ENCODE peak calls at places on chromosome 13, in nine cellular contexts. G is SK-N-SH; S is progenitor cell of endocrine pancreas; W is cardiac muscle cell; R is hepatocyte; A is CD8-positive, alpha-beta T cell; Y is CD4-positive, alpha-beta T cell; U is epithelial cell of esophagus; O is fibroblast of mammary gland. Z is an unnamed sample.

GRCh38 chr13:89455741-89456140 is 1784.6 kb downstream of the SLITRK5 start:
- DNase-seq in A (no peak), U (peak), S (no peak), W (no peak), R (no peak), G (no peak), O (peak), Y (no peak), Z (peak)

GRCh38 chr13:50783066-50783465 is 60.4 kb downstream of the DLEU7 start:
- DNase-seq in Y (no peak), G (no peak), A (no peak), S (no peak), R (no peak), U (no peak), O (no peak), W (no peak), Z (no peak)

GRCh38 chr13:44396963-44397580 is 23.4 kb downstream of the SERP2 start:
- DNase-seq in W (peak), U (no peak), O (peak), Y (no peak), A (no peak), S (no peak), G (peak), R (peak), Z (no peak)

GRCh38 chr13:27712421-27712820 is 79.9 kb upstream of the GSX1 start:
- DNase-seq in Y (no peak), O (peak), R (peak), G (peak), U (peak), S (no peak), W (peak), A (peak), Z (peak)

GRCh38 chr13:73293902-73294523 is 235.2 kb downstream of the KLF5 start:
- DNase-seq in S (no peak), W (no peak), Y (no peak), U (no peak), O (no peak), G (no peak), R (no peak), A (no peak), Z (no peak)

GRCh38 chr13:97018029-97018819 is 23.9 kb upstream of the OXGR1 start:
- DNase-seq in R (peak), W (peak), Y (no peak), U (peak), O (peak), G (peak), S (peak), A (no peak), Z (peak)

GRCh38 chr13:106919093-106919492 is 351.2 kb upstream of the ARGLU1 start:
- DNase-seq in Y (no peak), S (no peak), A (no peak), R (no peak), W (no peak), U (no peak), O (no peak), G (no peak), Z (no peak)

GRCh38 chr13:25819856-25820530 is 231.8 kb downstream of the SHISA2 start:
- DNase-seq in Y (no peak), A (no peak), W (no peak), G (no peak), S (no peak), O (no peak), U (no peak), R (peak), Z (no peak)

GRCh38 chr13:73702419-73703071 is 431.7 kb downstream of the KLF12 start:
- DNase-seq in W (peak), U (peak), O (no peak), A (no peak), R (peak), G (no peak), Y (peak), S (no peak), Z (peak)

GRCh38 chr13:29953542-29953941 is 103.1 kb upstream of the UBL3 start:
- DNase-seq in O (peak), A (no peak), Y (no peak), U (no peak), R (no peak), G (no peak), S (no peak), W (no peak), Z (no peak)

GRCh38 chr13:38758278-38758677 is 71.4 kb downstream of the FREM2 start:
- DNase-seq in W (no peak), S (no peak), R (no peak), O (no peak), A (no peak), U (no peak), Y (no peak), G (no peak), Z (no peak)

GRCh38 chr13:35818577-35819165 is 312.5 kb downstream of the DCLK1 start:
- DNase-seq in W (peak), Y (no peak), A (no peak), G (peak), O (peak), S (no peak), U (peak), R (peak), Z (peak)

GRCh38 chr13:25371608-25372274 is at the start of gene ATP8A2:
- DNase-seq in R (peak), A (no peak), G (peak), W (peak), O (no peak), U (no peak), S (peak), Y (no peak), Z (no peak)

GRCh38 chr13:21548577-21548976 is 55.4 kb downstream of the MICU2 start:
- DNase-seq in R (no peak), A (no peak), W (no peak), O (no peak), Y (no peak), S (no peak), G (no peak), U (peak), Z (no peak)

GRCh38 chr13:90375851-90376250 is 971.6 kb upstream of the MIR17HG start:
- DNase-seq in R (no peak), Y (no peak), A (no peak), W (no peak), U (no peak), G (no peak), S (no peak), O (peak), Z (no peak)

GRCh38 chr13:33285420-33286124 is at the start of gene STARD13:
- DNase-seq in Y (no peak), S (peak), O (peak), U (peak), R (peak), W (peak), G (peak), A (no peak), Z (peak)
- TF ChIP-seq CTCF in Y (no peak), S (peak), O (peak), U (peak), R (peak), W (peak), G (peak), A (no peak), Z (peak)

GRCh38 chr13:92721610-92722009 is 505.0 kb upstream of the GPC6 start:
- DNase-seq in Y (no peak), G (no peak), R (no peak), S (no peak), U (no peak), W (no peak), O (no peak), A (no peak), Z (no peak)

GRCh38 chr13:92717857-92718256 is 508.8 kb upstream of the GPC6 start:
- DNase-seq in U (no peak), R (no peak), W (no peak), O (no peak), G (no peak), Y (no peak), A (no peak), S (no peak), Z (no peak)

GRCh38 chr13:92719868-92720267 is 506.7 kb upstream of the GPC6 start:
- DNase-seq in S (no peak), Y (no peak), R (no peak), A (no peak), O (no peak), U (peak), W (peak), G (no peak), Z (no peak)

DNA sequence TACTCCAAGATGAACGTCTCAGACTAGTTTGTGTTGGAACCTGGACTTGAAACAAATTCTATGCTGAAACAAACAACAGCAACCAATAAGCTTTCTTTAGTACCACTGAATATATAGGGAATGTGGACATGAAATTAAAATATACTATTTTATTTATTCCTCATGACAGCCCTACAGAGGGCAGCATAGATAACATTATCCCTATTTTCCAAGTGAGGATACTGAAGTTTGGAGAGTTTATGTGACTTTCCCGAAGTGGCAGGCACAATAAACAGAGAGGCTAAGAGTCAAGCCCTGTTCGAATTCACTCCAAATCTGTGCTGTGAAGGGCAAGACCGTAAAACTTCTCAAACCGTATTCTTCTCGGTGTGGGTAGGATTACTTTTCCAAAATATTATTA is 509.9 kb upstream of the GPC6 start:
- DNase-seq in A (no peak), G (no peak), W (no peak), S (no peak), U (peak), R (no peak), O (peak), Y (no peak), Z (peak)
- TF ChIP-seq CTCF in A (no peak), G (peak), W (peak), S (no peak), U (peak), R (peak), O (peak), Y (no peak), Z (peak)

GRCh38 chr13:113981611-113982295 is 7.9 kb upstream of the C13orf46 start:
- DNase-seq in S (no peak), R (no peak), G (no peak), W (no peak), O (no peak), U (no peak), Y (no peak), A (no peak), Z (no peak)

GRCh38 chr13:113980489-113981064 is 6.7 kb upstream of the C13orf46 start:
- DNase-seq in R (no peak), U (no peak), Y (no peak), A (no peak), S (no peak), W (no peak), O (no peak), G (no peak), Z (no peak)

GRCh38 chr13:113982296-113982661 is 8.4 kb upstream of the C13orf46 start:
- DNase-seq in S (no peak), R (no peak), W (no peak), Y (no peak), U (no peak), G (no peak), O (no peak), A (no peak), Z (no peak)

GRCh38 chr13:113979791-113980471 is 6.1 kb upstream of the C13orf46 start:
- DNase-seq in W (no peak), R (no peak), S (no peak), Y (no peak), A (no peak), G (no peak), O (no peak), U (no peak), Z (no peak)

GRCh38 chr13:113981201-113981605 is 7.3 kb upstream of the C13orf46 start:
- DNase-seq in U (peak), S (no peak), R (no peak), Y (no peak), A (no peak), O (no peak), G (no peak), W (no peak), Z (peak)
- TF ChIP-seq CTCF in U (no peak), S (no peak), R (no peak), Y (no peak), A (no peak), O (no peak), G (no peak), W (no peak), Z (no peak)

DNA sequence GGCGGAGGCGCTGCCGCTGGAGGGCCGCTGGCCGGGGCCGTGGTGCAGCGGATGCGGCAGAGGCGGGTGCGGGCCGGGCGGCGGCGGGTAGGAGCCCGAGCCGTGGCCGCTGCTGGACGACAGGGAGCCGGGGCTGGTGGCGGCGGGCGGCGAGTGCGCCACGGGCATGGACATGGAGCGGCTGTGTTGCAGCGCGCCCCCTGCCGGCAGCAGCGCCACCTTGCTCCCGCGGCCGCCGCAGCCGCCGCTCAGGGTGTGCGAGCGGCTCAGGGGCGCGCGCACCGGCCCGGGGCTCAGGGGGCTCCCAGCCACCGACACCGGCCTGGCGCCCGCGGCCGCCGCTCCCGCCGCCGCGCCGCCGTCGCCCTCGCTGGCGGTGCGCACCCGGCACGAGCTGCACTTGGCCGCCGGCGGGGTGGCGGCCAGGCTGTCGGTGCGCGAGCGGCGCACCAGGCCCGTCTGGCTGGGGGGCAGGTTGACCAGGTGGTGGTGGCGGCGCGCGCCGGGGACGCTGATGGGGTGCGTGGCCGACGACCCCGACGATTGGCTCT is 1.7 kb downstream of the IRS2 start:
- DNase-seq in R (peak), G (peak), S (peak), W (peak), A (peak), Y (peak), O (peak), U (peak), Z (peak)
- TF ChIP-seq CTCF in R (peak), G (peak), S (peak), W (peak), A (peak), Y (no peak), O (no peak), U (peak), Z (peak)

GRCh38 chr13:84460989-84461388 is 578.7 kb upstream of the SLITRK1 start:
- DNase-seq in S (no peak), W (no peak), U (no peak), G (no peak), R (no peak), A (no peak), Y (no peak), O (no peak), Z (no peak)

DNA sequence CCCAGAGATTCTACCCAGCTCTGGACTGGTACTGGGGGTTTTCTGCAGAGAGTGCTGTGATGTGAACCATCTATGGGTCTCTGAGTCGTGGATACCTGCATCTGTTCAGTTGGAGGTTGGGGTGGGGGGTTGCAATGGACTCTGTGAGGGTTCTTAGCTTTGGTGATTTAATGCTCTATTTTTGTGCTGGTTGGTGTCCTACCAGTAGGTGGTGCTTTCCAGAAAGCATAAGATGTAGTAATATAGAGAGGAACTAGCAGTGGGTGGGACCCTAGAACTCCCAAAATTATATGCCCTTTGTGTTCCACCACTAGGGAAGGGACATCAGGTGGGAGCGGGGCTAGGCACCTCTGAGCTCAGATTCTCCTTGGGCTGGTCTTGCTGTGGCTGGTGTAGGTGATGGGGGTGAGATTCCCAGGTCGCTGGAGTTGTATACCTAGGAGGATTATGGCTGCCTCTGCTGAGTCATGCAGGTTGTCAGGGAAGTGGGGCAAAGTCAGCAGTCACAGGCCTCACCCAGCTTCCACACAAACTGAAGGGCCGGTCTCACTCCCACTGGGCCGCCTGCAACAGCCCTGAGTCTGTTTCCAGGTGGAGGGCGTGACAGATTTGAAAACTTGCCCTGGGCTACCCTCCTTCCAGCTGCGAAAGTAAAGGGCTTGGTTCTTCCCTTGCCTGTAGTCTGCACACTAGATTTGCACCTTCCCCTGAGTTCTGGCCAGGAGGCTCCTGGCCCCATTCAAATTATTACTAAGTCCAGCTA is 573.0 kb upstream of the SLITRK1 start:
- DNase-seq in W (no peak), Y (no peak), O (no peak), G (peak), A (no peak), S (no peak), R (no peak), U (peak), Z (no peak)
- TF ChIP-seq CTCF in W (peak), Y (no peak), O (peak), G (peak), A (no peak), S (no peak), R (no peak), U (peak), Z (no peak)

GRCh38 chr13:46342538-46342937 is 44.5 kb downstream of the RUBCNL start:
- DNase-seq in U (no peak), R (no peak), Y (no peak), O (no peak), G (no peak), A (no peak), W (no peak), S (no peak), Z (no peak)
- TF ChIP-seq CTCF in U (peak), R (no peak), Y (no peak), O (no peak), G (no peak), A (no peak), W (no peak), S (peak), Z (no peak)

DNA sequence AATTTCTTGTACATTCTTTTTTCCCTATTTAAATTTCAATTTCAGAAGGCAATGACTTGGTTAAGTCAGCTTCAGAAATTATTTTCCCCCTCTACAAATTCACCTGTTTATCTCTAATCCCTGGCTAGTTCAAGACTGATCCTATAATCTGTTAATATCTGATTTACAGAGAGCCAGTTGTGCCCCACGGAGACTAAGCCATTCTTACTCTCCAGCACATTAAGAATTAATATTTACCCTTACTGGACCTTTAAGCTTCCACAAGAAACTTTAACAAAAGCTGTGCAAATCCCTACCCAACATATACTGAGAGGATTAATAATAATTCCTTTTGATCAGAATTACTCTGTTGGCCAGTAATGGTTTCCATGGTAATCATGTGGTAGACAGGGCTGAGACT is 786.2 kb downstream of the PCDH9 start:
- DNase-seq in O (no peak), W (no peak), G (no peak), U (no peak), R (no peak), Y (no peak), A (no peak), S (no peak), Z (no peak)
- TF ChIP-seq CTCF in O (no peak), W (no peak), G (no peak), U (no peak), R (no peak), Y (no peak), A (no peak), S (no peak), Z (no peak)

GRCh38 chr13:110685305-110685704 is 20.6 kb downstream of the CARS2 start:
- DNase-seq in O (peak), Y (no peak), W (no peak), G (no peak), A (no peak), S (no peak), R (peak), U (no peak), Z (no peak)

GRCh38 chr13:110683203-110683883 is 22.6 kb downstream of the CARS2 start:
- DNase-seq in Y (no peak), R (no peak), A (no peak), U (peak), O (peak), W (peak), S (no peak), G (no peak), Z (peak)

GRCh38 chr13:110683921-110684320 is 22.0 kb downstream of the CARS2 start:
- DNase-seq in S (no peak), W (no peak), O (no peak), A (no peak), Y (no peak), R (no peak), U (no peak), G (no peak), Z (no peak)

GRCh38 chr13:110682746-110683145 is 23.2 kb downstream of the CARS2 start:
- DNase-seq in Y (no peak), G (no peak), S (no peak), O (no peak), W (no peak), A (no peak), R (no peak), U (no peak), Z (no peak)

GRCh38 chr13:110684388-110685056 is 21.4 kb downstream of the CARS2 start:
- DNase-seq in S (no peak), O (no peak), Y (no peak), U (no peak), G (no peak), A (no peak), R (peak), W (no peak), Z (no peak)
- TF ChIP-seq CTCF in S (no peak), O (no peak), Y (no peak), U (no peak), G (no peak), A (no peak), R (no peak), W (no peak), Z (no peak)

Z was measured in MCF 10A.